ENCODE peak calls at places on chromosome 1, in seven cellular contexts. S, E, R, U, D, M and P are unnamed samples.

GRCh38 chr1:244049969-244050834 is 881 bp upstream of the ZBTB18 start:
- DNase-seq in S (peak; percentile 4), E (no peak), R (no peak), U (no peak), D (no peak), M (no peak), P (no peak)

GRCh38 chr1:245680395-245680794 is 525.6 kb downstream of the KIF26B start:
- DNase-seq in S (no peak), E (no peak), R (no peak), U (no peak), D (no peak), M (no peak), P (no peak)

GRCh38 chr1:229254910-229255541 is 15.9 kb upstream of the RAB4A start:
- DNase-seq in S (peak; percentile 25), E (peak; percentile 20), R (no peak), U (peak; percentile 41), D (peak; percentile 22), M (no peak), P (no peak)

GRCh38 chr1:168509875-168510594 is 33.8 kb downstream of the XCL2 start:
- DNase-seq in S (peak; percentile 46), E (no peak), R (no peak), U (no peak), D (no peak), M (no peak), P (no peak)

GRCh38 chr1:48817505-48818114 is 40.9 kb upstream of the BEND5 start:
- DNase-seq in S (no peak), E (peak; percentile 10), R (no peak), U (peak; percentile 76), D (peak; percentile 53), M (peak; percentile 76), P (peak; percentile 20)

GRCh38 chr1:87787551-87787950 is 458.9 kb downstream of the LMO4 start:
- DNase-seq in S (no peak), E (peak; percentile 39), R (no peak), U (no peak), D (no peak), M (peak; percentile 6), P (no peak)

GRCh38 chr1:192609110-192610079 is 26.6 kb upstream of the RGS13 start:
- DNase-seq in S (peak; percentile 77), E (no peak), R (peak; percentile 11), U (no peak), D (peak; percentile 83), M (no peak), P (no peak)

GRCh38 chr1:85607126-85607912 is 26.8 kb downstream of the CCN1 start:
- DNase-seq in S (no peak), E (peak; percentile 100), R (no peak), U (peak; percentile 89), D (no peak), M (no peak), P (peak; percentile 99)

GRCh38 chr1:186655877-186656276 is 24.3 kb downstream of the PTGS2 start:
- DNase-seq in S (no peak), E (peak; percentile 42), R (no peak), U (no peak), D (peak; percentile 57), M (no peak), P (no peak)